ENCODE peak calls at places on chromosomes 4 and X, in eight cellular contexts. H is heart left ventricle, O is cardiac muscle cell, P is mammary epithelial cell, Y is tibial nerve, Q is psoas muscle, T is uterus, N is BE2C. I is an unnamed sample. For H3K4me1 and H3K9me3, the result is how much of the 10 kb centered on the place peaks cover.

GRCh38 chr4:137198791-137199190 is 333.5 kb downstream of the PCDH18 start:
- DNase-seq in Y (no peak), P (no peak), O (no peak), T (no peak), N (no peak), Q (no peak), H (no peak), I (no peak)

GRCh38 chr4:61630548-61630947 is 430.4 kb downstream of the ADGRL3 start:
- DNase-seq in P (no peak), Y (no peak), O (no peak), Q (no peak), H (no peak), N (no peak), T (no peak), I (no peak)

GRCh38 chrX:78066110-78066509 is 37.9 kb upstream of the PGK1 start:
- DNase-seq in O (peak), Q (no peak), T (no peak), P (no peak), Y (no peak), N (no peak), H (no peak), I (no peak)

GRCh38 chr4:76867880-76868655 is 29.9 kb downstream of the SOWAHB start:
- DNase-seq in T (no peak), P (no peak), N (peak), O (no peak), H (no peak), Y (no peak), Q (no peak), I (no peak)

GRCh38 chrX:40806511-40807220 is 71.3 kb upstream of the MED14 start:
- DNase-seq in T (no peak), Y (no peak), O (no peak), N (no peak), H (no peak), Q (no peak), P (peak), I (no peak)

GRCh38 chrX:130636277-130636676 is 234.5 kb downstream of the RBMX2 start:
- DNase-seq in N (no peak), H (no peak), Q (no peak), P (no peak), O (no peak), T (no peak), Y (no peak), I (no peak)

GRCh38 chr4:37138019-37138653 is 106.4 kb upstream of the NWD2 start:
- DNase-seq in P (no peak), Q (no peak), Y (no peak), N (no peak), T (no peak), H (no peak), O (no peak), I (no peak)

GRCh38 chrX:14095702-14096101 is 66.0 kb upstream of the GEMIN8 start:
- DNase-seq in T (peak), Y (no peak), P (peak), N (peak), O (peak), Q (peak), H (no peak), I (peak)

GRCh38 chr4:130851932-130852331 is 1756.0 kb downstream of the C4orf33 start:
- DNase-seq in O (no peak), Q (no peak), T (no peak), P (no peak), Y (no peak), H (no peak), N (no peak), I (no peak)

GRCh38 chr4:132065940-132066495 is 1083.1 kb upstream of the PCDH10 start:
- DNase-seq in Q (no peak), P (peak), H (no peak), T (no peak), Y (no peak), N (no peak), O (no peak), I (no peak)

DNA sequence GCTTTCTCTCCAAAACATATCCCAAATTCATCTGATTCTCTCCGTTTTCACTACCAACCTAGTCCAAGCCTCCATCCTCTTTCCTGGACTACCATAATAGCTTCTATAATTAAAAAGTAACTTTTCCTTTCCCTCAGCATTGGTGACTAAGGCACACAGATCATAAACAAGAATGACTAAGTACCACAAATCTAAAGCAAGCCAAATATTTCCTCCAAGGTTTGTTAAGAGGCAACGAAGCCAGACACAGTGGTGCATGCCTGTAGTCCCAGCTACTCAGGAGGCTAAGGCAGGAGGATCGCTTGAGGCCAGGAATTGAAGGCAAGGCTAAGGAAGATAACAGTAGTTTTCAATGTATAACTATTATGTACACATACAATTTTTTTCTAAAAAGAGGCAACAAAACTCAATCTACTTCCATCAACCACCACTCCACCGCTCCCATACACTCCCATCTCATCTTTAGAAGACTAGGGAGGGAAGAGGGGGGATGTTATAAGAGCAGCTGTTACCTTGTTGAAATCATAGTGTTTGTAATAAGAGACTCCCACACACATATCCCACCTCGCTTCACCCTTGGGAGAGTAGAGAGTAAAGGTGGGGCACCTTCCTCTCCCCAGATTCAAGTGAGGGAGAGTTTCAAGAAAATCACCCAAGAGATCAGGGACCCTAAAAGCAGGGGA is 4.2 kb upstream of the JCHAIN start:
- DNase-seq in Y (no peak), O (no peak), Q (no peak), P (peak), T (no peak), H (no peak), N (no peak), I (no peak)
- H3K4me1 ChIP-seq in Y (under half), O (under half), Q (under half), P (under half), T (under half), H (under half), N (under half), I (under half)

DNA sequence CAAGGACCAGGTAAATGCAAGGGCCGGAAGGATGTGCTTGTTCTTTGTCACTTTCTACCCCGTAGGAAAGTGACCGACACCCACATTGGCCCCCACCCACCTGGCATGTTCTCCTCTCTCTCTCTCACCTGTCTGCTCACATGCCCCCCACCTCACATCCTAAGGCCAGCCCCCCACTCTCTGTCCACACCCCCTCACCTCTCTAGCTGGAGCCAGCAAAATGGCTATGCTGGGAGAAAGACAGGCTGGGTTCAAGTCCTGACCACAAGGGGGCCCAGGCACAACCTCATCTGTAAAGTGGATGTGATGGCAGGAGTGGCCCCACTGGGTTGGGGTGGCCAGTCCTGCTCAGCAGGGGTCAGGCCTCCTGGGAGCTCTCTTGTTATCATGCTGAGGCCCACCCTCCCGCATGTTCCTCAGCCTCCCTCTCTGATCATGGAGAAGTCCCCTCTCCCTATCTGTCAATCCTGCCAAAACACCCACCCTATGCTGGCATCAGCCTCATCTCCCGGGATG is 1.7 kb upstream of the PPP2R2C start:
- DNase-seq in H (no peak), Q (no peak), N (peak), T (no peak), P (no peak), Y (no peak), O (no peak), I (no peak)
- TF ChIP-seq CTCF in H (no peak), Q (no peak), N (peak), T (peak), P (no peak), Y (no peak), O (peak), I (no peak)

GRCh38 chr4:14621731-14622459 is 380.4 kb upstream of the CPEB2 start:
- DNase-seq in Q (no peak), N (no peak), H (no peak), P (no peak), O (no peak), T (no peak), Y (no peak), I (no peak)

GRCh38 chr4:14632041-14632440 is 370.2 kb upstream of the CPEB2 start:
- DNase-seq in T (no peak), O (no peak), Q (no peak), N (no peak), H (no peak), Y (no peak), P (no peak), I (no peak)

DNA sequence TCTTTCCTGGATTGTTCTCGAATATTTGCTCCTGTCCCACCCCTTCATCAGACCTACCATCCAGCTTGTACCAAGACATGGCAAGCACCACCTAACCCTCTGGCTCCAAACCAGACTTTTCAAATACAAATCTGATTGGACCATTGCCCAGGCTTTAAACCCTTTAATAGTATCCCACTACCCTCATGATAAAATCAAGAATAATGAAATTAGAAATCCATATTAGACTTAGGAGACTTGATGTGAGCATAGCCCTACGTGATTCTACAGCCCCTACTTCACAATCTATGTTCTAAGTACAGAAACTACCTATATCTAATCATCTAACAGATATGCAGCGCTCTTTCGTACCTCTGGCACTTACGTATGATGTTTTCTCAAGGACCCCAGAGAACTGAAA is 375.2 kb upstream of the CPEB2 start:
- DNase-seq in Y (no peak), H (no peak), P (no peak), N (no peak), Q (no peak), O (no peak), T (no peak), I (no peak)
- H3K9me3 ChIP-seq in Y (under half), H (under half), P (under half), N (under half), Q (under half), O (under half), T (under half), I (under half)

GRCh38 chr4:185945906-185946305 is 123.0 kb upstream of the TLR3 start:
- DNase-seq in H (no peak), P (no peak), Y (no peak), Q (no peak), N (no peak), O (no peak), T (no peak), I (no peak)
- H3K4me1 ChIP-seq in H (under half), P (under half), Y (under half), Q (under half), N (under half), O (under half), T (under half), I (under half)

GRCh38 chr4:23084559-23085248 is 392.0 kb downstream of the GBA3 start:
- DNase-seq in T (no peak), P (no peak), Y (no peak), N (no peak), Q (no peak), H (no peak), O (no peak), I (no peak)
- TF ChIP-seq CTCF in T (no peak), P (no peak), Y (no peak), N (no peak), Q (no peak), H (no peak), O (no peak), I (no peak)

I was measured in CD8-positive, alpha-beta T cell.